ENCODE peak calls at places on chromosome 3, in four cellular contexts. One of them, this sample, is unnamed.

GRCh38 chr3:21672303-21672702 is 78.7 kb downstream of the ZNF385D start:
- DNase-seq in colonic mucosa: no peak
- DNase-seq in cardiac fibroblast: peak
- DNase-seq in uterus: peak
- DNase-seq in this sample: peak

GRCh38 chr3:171242170-171242569 is 215.7 kb upstream of the SLC2A2 start:
- DNase-seq in uterus: no peak
- DNase-seq in colonic mucosa: no peak
- DNase-seq in cardiac fibroblast: no peak
- DNase-seq in this sample: no peak

GRCh38 chr3:188577539-188577938 is 423.6 kb downstream of the LPP start:
- DNase-seq in colonic mucosa: no peak
- DNase-seq in uterus: no peak
- DNase-seq in cardiac fibroblast: no peak
- DNase-seq in this sample: no peak

GRCh38 chr3:32340639-32341365 is 50.9 kb upstream of the CMTM7 start:
- DNase-seq in cardiac fibroblast: no peak
- DNase-seq in uterus: no peak
- DNase-seq in colonic mucosa: peak
- DNase-seq in this sample: no peak

GRCh38 chr3:24196526-24196925 is 251.4 kb downstream of the NR1D2 start:
- DNase-seq in cardiac fibroblast: peak
- DNase-seq in uterus: no peak
- DNase-seq in colonic mucosa: no peak
- DNase-seq in this sample: peak

GRCh38 chr3:171284308-171285075 is 175.7 kb downstream of the TNIK start:
- DNase-seq in uterus: peak
- DNase-seq in colonic mucosa: peak
- DNase-seq in cardiac fibroblast: peak
- DNase-seq in this sample: peak

GRCh38 chr3:16928386-16929132 is 43.8 kb downstream of the PLCL2 start:
- DNase-seq in colonic mucosa: no peak
- DNase-seq in uterus: no peak
- DNase-seq in cardiac fibroblast: no peak
- DNase-seq in this sample: no peak

GRCh38 chr3:142209655-142210054 is 15.7 kb downstream of the GK5 start:
- DNase-seq in uterus: peak
- DNase-seq in colonic mucosa: peak
- DNase-seq in cardiac fibroblast: peak
- DNase-seq in this sample: peak

GRCh38 chr3:191329654-191330308 is 545 bp downstream of the UTS2B start:
- DNase-seq in cardiac fibroblast: peak
- DNase-seq in colonic mucosa: peak
- DNase-seq in uterus: peak
- DNase-seq in this sample: peak

GRCh38 chr3:138078901-138079344 is 36.5 kb downstream of the DZIP1L start:
- DNase-seq in uterus: no peak
- DNase-seq in cardiac fibroblast: peak
- DNase-seq in colonic mucosa: no peak
- DNase-seq in this sample: peak

GRCh38 chr3:123283657-123284398 is 82.1 kb downstream of the SEC22A start:
- DNase-seq in uterus: no peak
- DNase-seq in colonic mucosa: no peak
- DNase-seq in cardiac fibroblast: no peak
- DNase-seq in this sample: no peak

GRCh38 chr3:87120850-87121249 is 106.3 kb upstream of the CHMP2B start:
- DNase-seq in colonic mucosa: no peak
- DNase-seq in uterus: no peak
- DNase-seq in cardiac fibroblast: no peak
- DNase-seq in this sample: no peak

GRCh38 chr3:184568918-184569829 is 7.6 kb downstream of the EPHB3 start:
- DNase-seq in cardiac fibroblast: peak
- DNase-seq in colonic mucosa: peak
- DNase-seq in uterus: peak
- DNase-seq in this sample: peak

GRCh38 chr3:17089314-17089700 is 204.6 kb downstream of the PLCL2 start:
- DNase-seq in cardiac fibroblast: no peak
- DNase-seq in uterus: no peak
- DNase-seq in colonic mucosa: no peak
- DNase-seq in this sample: no peak

GRCh38 chr3:78077842-78078241 is 1037.9 kb downstream of the ROBO2 start:
- DNase-seq in colonic mucosa: no peak
- DNase-seq in cardiac fibroblast: no peak
- DNase-seq in uterus: no peak
- DNase-seq in this sample: no peak

GRCh38 chr3:54954516-54954915 is 26.7 kb upstream of the LRTM1 start:
- DNase-seq in colonic mucosa: no peak
- DNase-seq in cardiac fibroblast: no peak
- DNase-seq in uterus: no peak
- DNase-seq in this sample: no peak

GRCh38 chr3:122890077-122890484 is 95.2 kb downstream of the SLC49A4 start:
- DNase-seq in uterus: peak
- DNase-seq in cardiac fibroblast: peak
- DNase-seq in colonic mucosa: no peak
- DNase-seq in this sample: peak

GRCh38 chr3:129059311-129059975 is 1.1 kb upstream of the GP9 start:
- DNase-seq in colonic mucosa: no peak
- DNase-seq in cardiac fibroblast: no peak
- DNase-seq in uterus: no peak
- DNase-seq in this sample: no peak

GRCh38 chr3:152885066-152885465 is 50.1 kb downstream of the P2RY1 start:
- DNase-seq in uterus: no peak
- DNase-seq in cardiac fibroblast: no peak
- DNase-seq in colonic mucosa: no peak
- DNase-seq in this sample: no peak

GRCh38 chr3:81592101-81592500 is 169.3 kb downstream of the GBE1 start:
- DNase-seq in uterus: no peak
- DNase-seq in colonic mucosa: no peak
- DNase-seq in cardiac fibroblast: peak
- DNase-seq in this sample: peak

DNA sequence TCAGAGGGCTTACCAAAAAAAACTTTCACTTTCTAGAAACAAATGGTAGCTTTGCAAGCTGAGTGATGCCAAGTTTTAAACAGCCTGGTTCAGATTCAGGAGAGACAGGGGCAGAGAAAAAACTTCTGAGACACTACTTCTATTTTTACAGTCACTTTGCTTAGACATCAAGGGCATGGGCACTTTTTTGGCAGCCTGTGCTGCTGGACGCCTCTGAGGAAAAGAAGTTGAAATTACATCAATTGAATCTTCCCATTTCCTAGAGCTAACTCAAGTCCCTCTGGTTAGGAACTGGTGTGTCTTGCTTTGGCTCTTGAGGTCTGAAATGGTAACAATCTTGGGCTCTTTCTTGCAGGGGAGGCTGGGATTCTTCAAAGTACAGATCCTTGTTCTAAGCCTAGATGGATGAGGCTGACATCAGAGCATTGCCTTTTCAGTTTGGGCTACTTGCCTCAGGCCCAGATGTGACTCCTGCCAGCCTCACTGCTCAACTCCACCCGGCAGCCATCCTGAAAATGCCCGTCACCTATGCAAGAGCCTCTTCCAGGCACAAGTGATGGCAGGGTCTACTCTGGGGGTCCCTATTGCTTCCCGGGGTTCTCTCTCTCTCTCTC is 357.5 kb downstream of the FOXP1 start:
- DNase-seq in colonic mucosa: no peak
- DNase-seq in cardiac fibroblast: no peak
- DNase-seq in uterus: no peak
- DNase-seq in this sample: no peak
- TF ChIP-seq CTCF in colonic mucosa: no peak
- TF ChIP-seq CTCF in cardiac fibroblast: no peak
- TF ChIP-seq CTCF in uterus: no peak
- TF ChIP-seq CTCF in this sample: no peak

DNA sequence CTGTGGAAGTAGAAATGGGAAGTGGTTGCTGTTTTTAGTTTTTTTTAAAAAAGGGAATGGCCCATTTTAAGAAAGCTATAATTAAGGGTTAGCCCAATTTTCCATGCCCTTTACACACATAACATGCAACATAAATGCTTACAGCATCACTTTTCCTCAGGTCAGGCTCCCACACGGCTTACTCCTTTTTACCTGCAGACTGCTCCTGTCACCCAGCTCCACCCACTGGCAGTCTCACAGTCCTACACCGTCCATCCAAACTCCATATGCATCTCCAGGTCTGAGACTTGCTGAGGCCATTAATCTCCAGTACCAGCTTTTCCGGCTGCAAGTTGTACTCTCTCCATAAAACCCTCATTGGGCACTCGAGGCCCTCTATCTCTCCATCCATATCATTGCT is 19.7 kb downstream of the MORC1 start:
- DNase-seq in colonic mucosa: peak
- DNase-seq in cardiac fibroblast: no peak
- DNase-seq in uterus: no peak
- DNase-seq in this sample: no peak
- TF ChIP-seq CTCF in colonic mucosa: peak
- TF ChIP-seq CTCF in cardiac fibroblast: no peak
- TF ChIP-seq CTCF in uterus: no peak
- TF ChIP-seq CTCF in this sample: no peak

DNA sequence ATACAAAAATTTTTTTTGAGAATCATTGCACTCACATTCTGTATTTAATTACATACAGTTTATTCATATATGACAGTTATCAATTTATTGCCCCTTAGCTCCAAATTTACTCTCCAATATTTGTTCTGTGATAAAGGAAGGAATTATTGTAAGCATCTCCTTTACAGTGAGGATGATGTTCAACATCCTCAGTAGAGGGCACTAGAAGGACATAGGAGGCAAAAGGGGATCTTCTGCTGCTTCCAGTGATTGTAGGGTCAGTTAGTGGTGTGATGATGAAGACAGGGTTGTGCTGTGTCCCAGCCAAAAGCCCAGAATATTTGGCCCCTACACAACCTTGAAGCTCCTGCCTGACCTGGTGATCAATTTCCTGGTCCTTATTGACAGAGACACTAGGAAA is 89.9 kb upstream of the DCBLD2 start:
- DNase-seq in uterus: no peak
- DNase-seq in cardiac fibroblast: no peak
- DNase-seq in colonic mucosa: no peak
- DNase-seq in this sample: no peak
- TF ChIP-seq CTCF in uterus: no peak
- TF ChIP-seq CTCF in cardiac fibroblast: peak
- TF ChIP-seq CTCF in colonic mucosa: no peak
- TF ChIP-seq CTCF in this sample: peak

GRCh38 chr3:52435246-52436101 is 9.4 kb downstream of the SEMA3G start:
- DNase-seq in cardiac fibroblast: no peak
- DNase-seq in uterus: no peak
- DNase-seq in colonic mucosa: no peak
- DNase-seq in this sample: no peak
- TF ChIP-seq CTCF in cardiac fibroblast: no peak
- TF ChIP-seq CTCF in uterus: no peak
- TF ChIP-seq CTCF in colonic mucosa: no peak
- TF ChIP-seq CTCF in this sample: no peak

GRCh38 chr3:62873672-62874397 is 1.4 kb downstream of the CADPS start:
- DNase-seq in colonic mucosa: peak
- DNase-seq in cardiac fibroblast: no peak
- DNase-seq in uterus: no peak
- DNase-seq in this sample: peak
- TF ChIP-seq CTCF in colonic mucosa: no peak
- TF ChIP-seq CTCF in cardiac fibroblast: no peak
- TF ChIP-seq CTCF in uterus: no peak
- TF ChIP-seq CTCF in this sample: peak

GRCh38 chr3:45544719-45545296 is 49.7 kb upstream of the LIMD1 start:
- DNase-seq in cardiac fibroblast: no peak
- DNase-seq in uterus: no peak
- DNase-seq in colonic mucosa: no peak
- DNase-seq in this sample: no peak
- TF ChIP-seq CTCF in cardiac fibroblast: peak
- TF ChIP-seq CTCF in uterus: no peak
- TF ChIP-seq CTCF in colonic mucosa: no peak
- TF ChIP-seq CTCF in this sample: peak

DNA sequence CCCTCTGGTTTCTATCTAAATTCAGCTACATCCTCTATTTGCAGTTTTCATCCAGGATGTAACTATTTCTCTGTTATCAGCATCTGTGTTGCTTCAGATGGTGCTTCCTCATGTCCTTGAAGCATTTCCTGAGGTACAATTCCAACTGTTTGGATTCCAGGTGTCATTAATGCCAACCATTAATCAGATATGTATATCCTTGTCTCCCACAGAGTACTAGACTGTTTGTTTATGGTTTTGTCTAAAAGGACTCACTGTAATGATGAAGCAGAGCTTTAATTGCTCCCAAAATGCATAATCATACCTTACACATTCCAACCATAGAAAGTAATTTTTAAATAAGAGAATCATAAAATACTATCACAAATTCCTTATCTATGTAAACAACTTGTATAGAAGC is 288.5 kb upstream of the MME start:
- DNase-seq in colonic mucosa: no peak
- DNase-seq in uterus: no peak
- DNase-seq in cardiac fibroblast: no peak
- DNase-seq in this sample: no peak
- TF ChIP-seq CTCF in colonic mucosa: no peak
- TF ChIP-seq CTCF in uterus: no peak
- TF ChIP-seq CTCF in cardiac fibroblast: no peak
- TF ChIP-seq CTCF in this sample: no peak

GRCh38 chr3:168951368-168951767 is 712.1 kb downstream of the MECOM start:
- DNase-seq in colonic mucosa: no peak
- DNase-seq in cardiac fibroblast: no peak
- DNase-seq in uterus: no peak
- DNase-seq in this sample: no peak

GRCh38 chr3:168951884-168952283 is 711.6 kb downstream of the MECOM start:
- DNase-seq in colonic mucosa: no peak
- DNase-seq in cardiac fibroblast: no peak
- DNase-seq in uterus: no peak
- DNase-seq in this sample: no peak

GRCh38 chr3:168956087-168956486 is 707.4 kb downstream of the MECOM start:
- DNase-seq in colonic mucosa: no peak
- DNase-seq in cardiac fibroblast: no peak
- DNase-seq in uterus: no peak
- DNase-seq in this sample: no peak

GRCh38 chr3:168952551-168952950 is 711.0 kb downstream of the MECOM start:
- DNase-seq in colonic mucosa: no peak
- DNase-seq in cardiac fibroblast: peak
- DNase-seq in uterus: no peak
- DNase-seq in this sample: peak
- TF ChIP-seq CTCF in colonic mucosa: no peak
- TF ChIP-seq CTCF in cardiac fibroblast: peak
- TF ChIP-seq CTCF in uterus: no peak
- TF ChIP-seq CTCF in this sample: peak

This sample was measured in fibroblast of villous mesenchyme.